ENCODE peak calls at places on chromosome 5, in five cellular contexts. One of them, this sample, is unnamed.
A peak's percentile ranks its signal among the peaks of the same experiment; 100 is the strongest.

GRCh38 chr5:155460501-155460931 is 447.0 kb downstream of the KIF4B start:
- DNase-seq in fibroblast of the aortic adventitia: no peak
- DNase-seq in prostate gland: no peak
- DNase-seq in heart left ventricle: no peak
- DNase-seq in fibroblast of pulmonary artery: no peak
- DNase-seq in this sample: no peak

GRCh38 chr5:179812997-179813607 is 6.4 kb upstream of the MGAT4B start:
- DNase-seq in fibroblast of the aortic adventitia: no peak
- DNase-seq in fibroblast of pulmonary artery: no peak
- DNase-seq in prostate gland: no peak
- DNase-seq in heart left ventricle: no peak
- DNase-seq in this sample: no peak

GRCh38 chr5:128174951-128175350 is 91.4 kb downstream of the SLC12A2 start:
- DNase-seq in prostate gland: no peak
- DNase-seq in fibroblast of pulmonary artery: peak; percentile 56
- DNase-seq in fibroblast of the aortic adventitia: peak; percentile 27
- DNase-seq in heart left ventricle: no peak
- DNase-seq in this sample: no peak

GRCh38 chr5:135429886-135430437 is 17.2 kb downstream of the DCANP1 start:
- DNase-seq in prostate gland: no peak
- DNase-seq in fibroblast of the aortic adventitia: peak; percentile 37
- DNase-seq in fibroblast of pulmonary artery: no peak
- DNase-seq in heart left ventricle: no peak
- DNase-seq in this sample: no peak

GRCh38 chr5:157870837-157871834 is 12.2 kb upstream of the CLINT1 start:
- DNase-seq in fibroblast of the aortic adventitia: peak; percentile 81
- DNase-seq in prostate gland: no peak
- DNase-seq in fibroblast of pulmonary artery: peak; percentile 75
- DNase-seq in heart left ventricle: no peak
- DNase-seq in this sample: peak; percentile 27

GRCh38 chr5:20972419-20972925 is 984.5 kb upstream of the CDH18 start:
- DNase-seq in heart left ventricle: peak; percentile 33
- DNase-seq in fibroblast of pulmonary artery: peak; percentile 86
- DNase-seq in fibroblast of the aortic adventitia: peak; percentile 31
- DNase-seq in prostate gland: no peak
- DNase-seq in this sample: no peak

GRCh38 chr5:2752059-2752874 is 790 bp upstream of the IRX2 start:
- DNase-seq in fibroblast of the aortic adventitia: peak; percentile 2
- DNase-seq in fibroblast of pulmonary artery: no peak
- DNase-seq in heart left ventricle: peak; percentile 64
- DNase-seq in prostate gland: no peak
- DNase-seq in this sample: peak; percentile 59

GRCh38 chr5:38445374-38446028 is 110.9 kb downstream of the LIFR start:
- DNase-seq in heart left ventricle: no peak
- DNase-seq in fibroblast of the aortic adventitia: no peak
- DNase-seq in fibroblast of pulmonary artery: peak; percentile 34
- DNase-seq in prostate gland: no peak
- DNase-seq in this sample: no peak

GRCh38 chr5:171405615-171406014 is 13.8 kb upstream of the FGF18 start:
- DNase-seq in prostate gland: no peak
- DNase-seq in fibroblast of the aortic adventitia: peak; percentile 53
- DNase-seq in fibroblast of pulmonary artery: peak; percentile 40
- DNase-seq in heart left ventricle: no peak
- DNase-seq in this sample: peak; percentile 28

GRCh38 chr5:142797420-142797819 is 27.2 kb downstream of the ARHGAP26 start:
- DNase-seq in prostate gland: no peak
- DNase-seq in fibroblast of pulmonary artery: no peak
- DNase-seq in fibroblast of the aortic adventitia: no peak
- DNase-seq in heart left ventricle: no peak
- DNase-seq in this sample: no peak

GRCh38 chr5:156394642-156395393 is 67.9 kb downstream of the SGCD start:
- DNase-seq in prostate gland: no peak
- DNase-seq in fibroblast of pulmonary artery: peak; percentile 68
- DNase-seq in heart left ventricle: no peak
- DNase-seq in fibroblast of the aortic adventitia: peak; percentile 36
- DNase-seq in this sample: peak; percentile 55

GRCh38 chr5:78008356-78008967 is 232.3 kb upstream of the TBCA start:
- DNase-seq in prostate gland: no peak
- DNase-seq in fibroblast of pulmonary artery: peak; percentile 68
- DNase-seq in fibroblast of the aortic adventitia: peak; percentile 54
- DNase-seq in heart left ventricle: no peak
- DNase-seq in this sample: peak; percentile 5

GRCh38 chr5:172680921-172681320 is 39.9 kb downstream of the NEURL1B start:
- DNase-seq in heart left ventricle: no peak
- DNase-seq in fibroblast of the aortic adventitia: no peak
- DNase-seq in fibroblast of pulmonary artery: no peak
- DNase-seq in prostate gland: no peak
- DNase-seq in this sample: no peak

GRCh38 chr5:102307232-102307631 is 11.1 kb upstream of the SLCO4C1 start:
- DNase-seq in fibroblast of pulmonary artery: no peak
- DNase-seq in prostate gland: no peak
- DNase-seq in fibroblast of the aortic adventitia: no peak
- DNase-seq in heart left ventricle: no peak
- DNase-seq in this sample: no peak

GRCh38 chr5:149157330-149157729 is 16.0 kb downstream of the ABLIM3 start:
- DNase-seq in prostate gland: no peak
- DNase-seq in fibroblast of pulmonary artery: no peak
- DNase-seq in heart left ventricle: no peak
- DNase-seq in fibroblast of the aortic adventitia: no peak
- DNase-seq in this sample: no peak

GRCh38 chr5:93589812-93590215 is 6.8 kb downstream of the NR2F1 start:
- DNase-seq in fibroblast of the aortic adventitia: no peak
- DNase-seq in prostate gland: no peak
- DNase-seq in fibroblast of pulmonary artery: no peak
- DNase-seq in heart left ventricle: no peak
- DNase-seq in this sample: no peak

GRCh38 chr5:106454651-106455415 is 1215.9 kb downstream of the EFNA5 start:
- DNase-seq in fibroblast of the aortic adventitia: peak; percentile 27
- DNase-seq in prostate gland: no peak
- DNase-seq in heart left ventricle: no peak
- DNase-seq in fibroblast of pulmonary artery: peak; percentile 66
- DNase-seq in this sample: peak; percentile 21

GRCh38 chr5:151086905-151087360 is 6.1 kb upstream of the TNIP1 start:
- DNase-seq in fibroblast of the aortic adventitia: no peak
- DNase-seq in prostate gland: no peak
- DNase-seq in heart left ventricle: no peak
- DNase-seq in fibroblast of pulmonary artery: no peak
- DNase-seq in this sample: no peak

GRCh38 chr5:125295405-125295872 is 549.0 kb upstream of the ZNF608 start:
- DNase-seq in heart left ventricle: no peak
- DNase-seq in prostate gland: no peak
- DNase-seq in fibroblast of pulmonary artery: peak; percentile 50
- DNase-seq in fibroblast of the aortic adventitia: peak; percentile 55
- DNase-seq in this sample: no peak

GRCh38 chr5:170216262-170216864 is 16.4 kb upstream of the C5orf58 start:
- DNase-seq in fibroblast of the aortic adventitia: peak; percentile 64
- DNase-seq in heart left ventricle: no peak
- DNase-seq in prostate gland: no peak
- DNase-seq in fibroblast of pulmonary artery: peak; percentile 74
- DNase-seq in this sample: peak; percentile 77

GRCh38 chr5:176153741-176154140 is 84.5 kb upstream of the SIMC1 start:
- DNase-seq in fibroblast of the aortic adventitia: peak; percentile 62
- DNase-seq in prostate gland: no peak
- DNase-seq in fibroblast of pulmonary artery: peak; percentile 6
- DNase-seq in heart left ventricle: no peak
- DNase-seq in this sample: peak; percentile 13

GRCh38 chr5:43007246-43007910 is 32.7 kb downstream of the ANXA2R start:
- DNase-seq in heart left ventricle: peak; percentile 89
- DNase-seq in fibroblast of the aortic adventitia: peak; percentile 98
- DNase-seq in fibroblast of pulmonary artery: peak; percentile 97
- DNase-seq in prostate gland: peak; percentile 89
- DNase-seq in this sample: peak; percentile 94

GRCh38 chr5:165139730-165140129 is 1634.3 kb downstream of the MAT2B start:
- DNase-seq in fibroblast of pulmonary artery: no peak
- DNase-seq in prostate gland: no peak
- DNase-seq in heart left ventricle: no peak
- DNase-seq in fibroblast of the aortic adventitia: no peak
- DNase-seq in this sample: no peak

GRCh38 chr5:180787025-180787424 is 15.6 kb downstream of the MGAT1 start:
- DNase-seq in prostate gland: no peak
- DNase-seq in heart left ventricle: no peak
- DNase-seq in fibroblast of pulmonary artery: no peak
- DNase-seq in fibroblast of the aortic adventitia: no peak
- DNase-seq in this sample: no peak

GRCh38 chr5:151251001-151251551 is 1.9 kb upstream of the GM2A start:
- DNase-seq in fibroblast of pulmonary artery: no peak
- DNase-seq in fibroblast of the aortic adventitia: no peak
- DNase-seq in heart left ventricle: no peak
- DNase-seq in prostate gland: no peak
- DNase-seq in this sample: no peak

GRCh38 chr5:59768204-59769040 is 125.1 kb downstream of the PDE4D start:
- DNase-seq in fibroblast of the aortic adventitia: peak; percentile 47
- DNase-seq in prostate gland: peak; percentile 74
- DNase-seq in heart left ventricle: peak; percentile 69
- DNase-seq in fibroblast of pulmonary artery: peak; percentile 89
- DNase-seq in this sample: peak; percentile 72

GRCh38 chr5:59840200-59840601 is 53.3 kb downstream of the PDE4D start:
- DNase-seq in fibroblast of the aortic adventitia: peak; percentile 34
- DNase-seq in fibroblast of pulmonary artery: peak; percentile 35
- DNase-seq in heart left ventricle: no peak
- DNase-seq in prostate gland: no peak
- DNase-seq in this sample: peak; percentile 73

GRCh38 chr5:170626507-170627150 is 122.8 kb downstream of the KCNIP1 start:
- DNase-seq in fibroblast of the aortic adventitia: no peak
- DNase-seq in prostate gland: no peak
- DNase-seq in heart left ventricle: no peak
- DNase-seq in fibroblast of pulmonary artery: no peak
- DNase-seq in this sample: no peak

GRCh38 chr5:115343855-115344254 is 47.4 kb upstream of the CCDC112 start:
- DNase-seq in fibroblast of pulmonary artery: peak; percentile 72
- DNase-seq in fibroblast of the aortic adventitia: peak; percentile 79
- DNase-seq in prostate gland: no peak
- DNase-seq in heart left ventricle: no peak
- DNase-seq in this sample: peak; percentile 71

GRCh38 chr5:66307647-66308257 is 163.7 kb downstream of the SREK1 start:
- DNase-seq in prostate gland: peak; percentile 39
- DNase-seq in fibroblast of pulmonary artery: peak; percentile 87
- DNase-seq in fibroblast of the aortic adventitia: peak; percentile 87
- DNase-seq in heart left ventricle: no peak
- DNase-seq in this sample: peak; percentile 78

GRCh38 chr5:56588636-56589485 is 226.5 kb upstream of the MAP3K1 start:
- DNase-seq in fibroblast of pulmonary artery: no peak
- DNase-seq in heart left ventricle: peak; percentile 72
- DNase-seq in fibroblast of the aortic adventitia: no peak
- DNase-seq in prostate gland: no peak
- DNase-seq in this sample: no peak

GRCh38 chr5:143887901-143888648 is 76.1 kb downstream of the HMHB1 start:
- DNase-seq in prostate gland: no peak
- DNase-seq in heart left ventricle: no peak
- DNase-seq in fibroblast of the aortic adventitia: peak; percentile 69
- DNase-seq in fibroblast of pulmonary artery: peak; percentile 40
- DNase-seq in this sample: peak; percentile 74

GRCh38 chr5:14443665-14444064 is 137.9 kb upstream of the OTULINL start:
- DNase-seq in prostate gland: peak; percentile 28
- DNase-seq in fibroblast of pulmonary artery: peak; percentile 23
- DNase-seq in fibroblast of the aortic adventitia: peak; percentile 70
- DNase-seq in heart left ventricle: no peak
- DNase-seq in this sample: no peak
- H3K4me3 ChIP-seq in prostate gland: no peak overlapping the region
- H3K4me3 ChIP-seq in fibroblast of pulmonary artery: peak overlapping the region; percentile 72
- H3K4me3 ChIP-seq in fibroblast of the aortic adventitia: peak overlapping the region; percentile 98
- H3K4me3 ChIP-seq in heart left ventricle: no peak overlapping the region
- H3K4me3 ChIP-seq in this sample: peak overlapping the region; percentile 61

GRCh38 chr5:159262472-159262858 is 625 bp upstream of the UBLCP1 start:
- DNase-seq in fibroblast of pulmonary artery: peak; percentile 42
- DNase-seq in fibroblast of the aortic adventitia: peak; percentile 25
- DNase-seq in heart left ventricle: no peak
- DNase-seq in prostate gland: no peak
- DNase-seq in this sample: no peak

GRCh38 chr5:159257629-159258283 is 5.3 kb upstream of the UBLCP1 start:
- DNase-seq in fibroblast of pulmonary artery: no peak
- DNase-seq in fibroblast of the aortic adventitia: no peak
- DNase-seq in heart left ventricle: no peak
- DNase-seq in prostate gland: no peak
- DNase-seq in this sample: no peak

GRCh38 chr5:159258361-159258760 is 4.7 kb upstream of the UBLCP1 start:
- DNase-seq in heart left ventricle: no peak
- DNase-seq in fibroblast of the aortic adventitia: no peak
- DNase-seq in prostate gland: no peak
- DNase-seq in fibroblast of pulmonary artery: no peak
- DNase-seq in this sample: no peak

GRCh38 chr5:159263569-159263905 is 447 bp downstream of the UBLCP1 start:
- DNase-seq in prostate gland: no peak
- DNase-seq in fibroblast of pulmonary artery: no peak
- DNase-seq in fibroblast of the aortic adventitia: no peak
- DNase-seq in heart left ventricle: no peak
- DNase-seq in this sample: no peak

DNA sequence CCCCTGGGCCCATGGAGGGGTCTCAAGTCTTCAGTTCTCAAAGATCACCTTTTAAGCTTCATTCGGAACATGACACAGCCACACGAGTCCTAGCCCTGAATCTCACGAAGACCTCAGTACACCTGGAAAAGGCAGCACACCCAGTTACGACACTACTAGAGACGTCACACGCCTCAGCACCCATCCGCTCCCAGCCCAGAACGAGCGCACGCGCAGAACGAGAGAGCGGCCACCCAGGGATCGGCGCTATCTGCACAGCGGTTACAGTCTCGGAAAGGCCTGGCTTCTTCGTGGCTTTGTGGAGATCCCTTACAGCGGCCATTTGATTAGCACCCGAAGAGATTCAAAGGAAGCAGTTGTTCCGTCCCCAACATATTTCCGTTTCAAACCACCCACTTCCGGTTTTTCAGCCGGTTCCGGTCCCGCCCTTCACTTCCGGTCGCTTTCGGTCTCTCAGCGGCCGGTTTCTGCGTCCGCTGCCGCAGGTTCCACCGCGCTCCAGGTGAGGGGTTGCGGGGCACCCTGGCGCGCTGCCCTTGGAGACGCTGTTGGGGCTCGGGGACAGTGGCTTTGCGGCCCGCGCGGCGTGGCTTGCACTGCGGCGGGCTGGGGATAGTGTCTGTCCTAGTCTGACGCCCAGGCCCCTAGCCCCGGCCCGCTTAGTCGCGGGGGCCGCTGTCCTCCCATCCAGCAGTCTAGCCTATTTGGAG is at the start of gene UBLCP1:
- DNase-seq in prostate gland: peak; percentile 72
- DNase-seq in fibroblast of pulmonary artery: peak; percentile 79
- DNase-seq in fibroblast of the aortic adventitia: peak; percentile 80
- DNase-seq in heart left ventricle: peak; percentile 89
- DNase-seq in this sample: peak; percentile 84
- TF ChIP-seq CTCF in prostate gland: no peak
- TF ChIP-seq CTCF in fibroblast of pulmonary artery: no peak
- TF ChIP-seq CTCF in fibroblast of the aortic adventitia: no peak
- TF ChIP-seq CTCF in heart left ventricle: no peak
- TF ChIP-seq CTCF in this sample: no peak

GRCh38 chr5:147508711-147509040 is 1.2 kb downstream of the DPYSL3 start:
- DNase-seq in fibroblast of the aortic adventitia: peak; percentile 40
- DNase-seq in fibroblast of pulmonary artery: no peak
- DNase-seq in heart left ventricle: no peak
- DNase-seq in prostate gland: no peak
- DNase-seq in this sample: peak; percentile 20
- H3K4me3 ChIP-seq in fibroblast of the aortic adventitia: peak overlapping the region; percentile 98
- H3K4me3 ChIP-seq in fibroblast of pulmonary artery: peak overlapping the region; percentile 84
- H3K4me3 ChIP-seq in heart left ventricle: peak overlapping the region; percentile 62
- H3K4me3 ChIP-seq in prostate gland: peak overlapping the region; percentile 68
- H3K4me3 ChIP-seq in this sample: peak overlapping the region; percentile 82

GRCh38 chr5:31364881-31365636 is 166.8 kb downstream of the DROSHA start:
- DNase-seq in fibroblast of the aortic adventitia: peak; percentile 88
- DNase-seq in prostate gland: no peak
- DNase-seq in heart left ventricle: no peak
- DNase-seq in fibroblast of pulmonary artery: peak; percentile 43
- DNase-seq in this sample: peak; percentile 77
- TF ChIP-seq CTCF in fibroblast of the aortic adventitia: no peak
- TF ChIP-seq CTCF in prostate gland: no peak
- TF ChIP-seq CTCF in heart left ventricle: no peak
- TF ChIP-seq CTCF in fibroblast of pulmonary artery: no peak
- TF ChIP-seq CTCF in this sample: no peak